ENCODE peak calls at places on chromosomes 11 and 22, in four cellular contexts. V, Q, B and R are unnamed samples. For H3K4me1, the result is how much of the 10 kb centered on the place peaks cover.

GRCh38 chr11:100515087-100515486 is 172.0 kb upstream of the ARHGAP42 start:
- DNase-seq in V (peak), B (peak), Q (no peak), R (no peak)

GRCh38 chr11:64233913-64234839 is at the start of gene VEGFB:
- DNase-seq in Q (peak), V (no peak), B (peak), R (no peak)

GRCh38 chr11:82507288-82507687 is 226.4 kb downstream of the FAM181B start:
- DNase-seq in B (no peak), V (no peak), Q (no peak), R (no peak)

GRCh38 chr11:108218912-108219783 is 3.3 kb downstream of the NPAT start:
- DNase-seq in Q (no peak), B (no peak), V (no peak), R (no peak)

GRCh38 chr11:540583-541432 is 3.5 kb downstream of the LRRC56 start:
- DNase-seq in V (no peak), Q (no peak), B (no peak), R (no peak)

GRCh38 chr11:95919514-95919913 is 4.4 kb downstream of the MTMR2 start:
- DNase-seq in B (no peak), V (no peak), Q (no peak), R (no peak)

GRCh38 chr22:24088796-24089195 is 77.7 kb downstream of the CABIN1 start:
- DNase-seq in V (no peak), Q (no peak), B (no peak), R (no peak)

GRCh38 chr11:110720646-110721283 is 8.5 kb upstream of the ARHGAP20 start:
- DNase-seq in Q (no peak), B (no peak), V (no peak), R (no peak)

GRCh38 chr11:117931971-117932370 is 2.8 kb upstream of the TMPRSS13 start:
- DNase-seq in B (peak), V (no peak), Q (no peak), R (no peak)

GRCh38 chr11:16911186-16911585 is 103.0 kb downstream of the PLEKHA7 start:
- DNase-seq in V (no peak), B (no peak), Q (no peak), R (no peak)

GRCh38 chr22:27740192-27740748 is 61.3 kb downstream of the MN1 start:
- DNase-seq in V (peak), Q (no peak), B (no peak), R (no peak)

GRCh38 chr22:50274311-50274710 is 4.1 kb upstream of the MAPK11 start:
- DNase-seq in B (peak), Q (no peak), V (no peak), R (no peak)

GRCh38 chr11:111454561-111455192 is 57.5 kb downstream of the BTG4 start:
- DNase-seq in V (peak), B (peak), Q (no peak), R (no peak)

GRCh38 chr11:59142530-59143507 is at the start of gene FAM111A:
- DNase-seq in Q (peak), V (peak), B (peak), R (peak)

GRCh38 chr22:50236731-50237409 is 8.0 kb downstream of the TUBGCP6 start:
- DNase-seq in Q (no peak), V (no peak), B (no peak), R (no peak)

GRCh38 chr11:29318134-29318845 is 698.5 kb downstream of the KCNA4 start:
- DNase-seq in Q (no peak), V (peak), B (no peak), R (no peak)

GRCh38 chr11:76736773-76737495 is 46.2 kb upstream of the TSKU start:
- DNase-seq in Q (no peak), B (no peak), V (no peak), R (no peak)

GRCh38 chr11:64227405-64227956 is 1.4 kb downstream of the NUDT22 start:
- DNase-seq in Q (no peak), B (no peak), V (peak), R (no peak)

GRCh38 chr11:797300-798092 is 585 bp downstream of the SLC25A22 start:
- DNase-seq in V (peak), B (peak), Q (peak), R (no peak)

GRCh38 chr11:63548178-63548577 is 11.6 kb downstream of the PLAAT4 start:
- DNase-seq in Q (no peak), V (no peak), B (no peak), R (no peak)

GRCh38 chr11:279966-280761 is 2.0 kb downstream of the NLRP6 start:
- DNase-seq in V (peak), B (no peak), Q (no peak), R (no peak)

GRCh38 chr11:118608268-118609214 is 1.1 kb downstream of the PHLDB1 start:
- DNase-seq in V (no peak), B (peak), Q (peak), R (no peak)

GRCh38 chr11:93921695-93922468 is 71.5 kb upstream of the VSTM5 start:
- DNase-seq in B (peak), Q (no peak), V (peak), R (no peak)

GRCh38 chr11:2211113-2211971 is 39.7 kb upstream of the TH start:
- DNase-seq in B (no peak), V (no peak), Q (peak), R (no peak)

GRCh38 chr11:8355418-8355742 is 91.7 kb upstream of the LMO1 start:
- DNase-seq in Q (no peak), B (no peak), V (no peak), R (no peak)

GRCh38 chr22:23504522-23504921 is 75.6 kb downstream of the IGLL1 start:
- DNase-seq in B (no peak), V (peak), Q (no peak), R (no peak)

GRCh38 chr11:3860360-3860759 is 4.9 kb downstream of the STIM1 start:
- DNase-seq in Q (no peak), B (no peak), V (no peak), R (no peak)

GRCh38 chr11:134071766-134072403 is 3.0 kb downstream of the JAM3 start:
- DNase-seq in B (no peak), V (no peak), Q (no peak), R (no peak)
- TF ChIP-seq CTCF in B (no peak), V (no peak), Q (peak), R (peak)

GRCh38 chr11:28105869-28106268 is 2.1 kb downstream of the KIF18A start:
- DNase-seq in V (no peak), Q (no peak), B (no peak), R (no peak)

GRCh38 chr11:28107331-28107725 is 628 bp downstream of the KIF18A start:
- DNase-seq in Q (no peak), B (no peak), V (peak), R (no peak)

GRCh38 chr11:28108909-28109308 is 721 bp downstream of the METTL15 start:
- DNase-seq in V (peak), Q (no peak), B (no peak), R (no peak)

GRCh38 chr11:28106351-28107043 is 1.5 kb downstream of the KIF18A start:
- DNase-seq in Q (no peak), V (no peak), B (no peak), R (no peak)

GRCh38 chr11:28107726-28108618 is at the start of the genes KIF18A and METTL15:
- DNase-seq in Q (peak), V (peak), B (peak), R (peak)
- H3K4me1 ChIP-seq in Q (under half), V (under half), B (under half), R (under half)

GRCh38 chr22:44003776-44004460 is 20.2 kb upstream of the PARVB start:
- DNase-seq in V (no peak), Q (no peak), B (no peak), R (no peak)
- TF ChIP-seq CTCF in V (no peak), Q (no peak), B (no peak), R (no peak)

DNA sequence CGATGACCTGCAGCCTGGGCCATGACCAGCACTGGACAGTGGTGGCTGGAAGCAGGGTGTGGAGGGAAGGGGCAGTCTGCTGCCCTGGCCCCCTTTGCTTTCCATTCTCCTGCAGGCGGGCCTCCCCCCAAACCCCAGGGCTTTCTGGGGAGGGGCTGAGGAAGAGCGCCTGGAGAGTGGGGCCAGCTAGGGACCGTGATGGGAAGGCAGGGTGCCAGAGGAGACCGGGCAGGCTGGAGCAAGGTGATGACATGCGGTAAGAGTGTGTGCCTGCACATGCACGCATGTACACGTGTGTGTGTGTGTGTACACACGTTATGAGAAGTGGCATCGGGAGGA is 7.8 kb downstream of the OAF start:
- DNase-seq in V (no peak), B (no peak), Q (no peak), R (no peak)
- H3K4me1 ChIP-seq in V (under half), B (half or more), Q (under half), R (under half)

DNA sequence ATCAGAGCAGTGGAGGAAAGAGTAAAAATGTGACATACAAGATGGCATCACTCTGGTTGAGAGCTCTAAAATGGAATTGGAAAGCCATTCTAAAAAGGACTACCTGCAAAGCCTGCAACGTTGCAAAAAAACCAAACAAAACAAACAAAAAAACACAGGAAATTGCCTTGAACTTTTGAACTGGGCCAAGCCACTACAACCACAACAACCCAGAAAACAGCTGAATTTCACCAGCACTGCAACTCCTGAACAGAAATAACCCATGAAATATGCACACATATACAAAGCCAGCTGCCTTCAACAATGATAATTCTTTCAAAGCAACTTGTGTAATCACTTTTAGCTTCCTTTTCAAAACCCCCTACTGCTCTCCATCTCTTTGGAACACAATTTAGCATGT is 326.6 kb upstream of the LRRC4C start:
- DNase-seq in B (no peak), Q (no peak), V (no peak), R (no peak)
- TF ChIP-seq CTCF in B (no peak), Q (no peak), V (no peak), R (no peak)

DNA sequence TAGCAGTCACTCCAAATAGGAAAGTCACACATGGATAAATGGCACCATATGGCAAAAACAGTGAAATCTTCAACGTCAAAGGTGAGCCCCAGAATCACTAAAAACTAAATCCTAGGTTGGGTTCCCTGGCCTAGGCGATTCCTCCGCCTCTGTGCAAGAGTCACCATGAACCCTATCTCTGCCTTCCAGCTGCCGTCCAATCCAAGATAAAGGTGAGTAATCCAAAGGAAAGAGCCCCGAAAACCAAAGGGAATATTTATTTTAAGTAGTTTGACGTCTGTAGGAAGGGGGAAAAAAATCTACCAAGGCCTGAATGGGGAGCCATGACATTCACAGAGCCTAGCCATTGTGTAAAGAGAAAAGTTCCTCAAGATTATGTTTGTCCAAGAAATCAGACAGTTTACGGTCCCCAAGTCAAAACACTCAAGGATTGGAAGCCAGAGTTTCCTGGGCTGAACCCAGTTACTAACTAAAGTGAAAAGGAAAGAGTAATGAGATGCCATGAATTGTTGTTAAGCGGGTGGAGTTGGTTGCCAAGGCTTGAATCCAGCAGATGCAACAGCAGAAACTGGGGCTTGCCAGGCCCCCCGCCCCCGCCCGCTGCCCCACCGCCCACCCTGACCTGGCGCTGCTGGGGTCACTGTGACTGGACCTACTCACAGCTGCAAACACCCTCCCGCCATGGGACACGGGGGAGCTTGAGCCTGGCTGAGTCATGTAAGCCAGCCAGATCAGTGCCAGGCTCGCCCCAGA is 39.7 kb upstream of the ETS1 start:
- DNase-seq in B (no peak), V (no peak), Q (no peak), R (no peak)
- H3K4me1 ChIP-seq in B (under half), V (under half), Q (under half), R (under half)

GRCh38 chr11:61350803-61351202 is 10.9 kb downstream of the CYB561A3 start:
- DNase-seq in Q (no peak), B (no peak), V (no peak), R (no peak)
- TF ChIP-seq CTCF in Q (no peak), B (no peak), V (no peak), R (no peak)

GRCh38 chr22:25757686-25758085 is 15.7 kb downstream of the MYO18B start:
- DNase-seq in Q (no peak), B (no peak), V (peak), R (no peak)
- H3K4me1 ChIP-seq in Q (under half), B (under half), V (under half), R (half or more)